ENCODE peak calls at places on chromosomes 1 and 21, in four cellular contexts. H, L, N and G are unnamed samples.

GRCh38 chr21:34132202-34132601 is 58.8 kb downstream of the MRPS6 start:
- DNase-seq in N (no peak), L (no peak), H (no peak), G (peak; percentile 77)

GRCh38 chr1:4630561-4630960 is 23.8 kb upstream of the AJAP1 start:
- DNase-seq in N (no peak), L (no peak), H (no peak), G (no peak)

GRCh38 chr1:1119272-1119890 is 3.5 kb upstream of the C1orf159 start:
- DNase-seq in H (peak; percentile 42), N (no peak), L (no peak), G (no peak)

GRCh38 chr1:206679738-206680211 is 4.9 kb upstream of the MAPKAPK2 start:
- DNase-seq in N (no peak), H (no peak), L (no peak), G (no peak)

GRCh38 chr21:42524341-42525227 is 10.9 kb downstream of the SLC37A1 start:
- DNase-seq in H (peak; percentile 69), L (peak; percentile 52), N (peak; percentile 45), G (no peak)

GRCh38 chr1:168121314-168122029 is 15.3 kb downstream of the GPR161 start:
- DNase-seq in L (peak; percentile 93), H (no peak), N (no peak), G (no peak)

GRCh38 chr21:39141502-39141901 is 41.7 kb downstream of the PSMG1 start:
- DNase-seq in L (peak; percentile 67), N (no peak), H (no peak), G (no peak)

GRCh38 chr21:45972353-45972715 is 9.2 kb upstream of the COL6A1 start:
- DNase-seq in N (no peak), L (no peak), H (no peak), G (no peak)

GRCh38 chr1:941588-942383 is 17.3 kb downstream of the NOC2L start:
- DNase-seq in H (peak; percentile 87), L (peak; percentile 65), N (no peak), G (peak; percentile 94)

GRCh38 chr1:116276532-116276931 is 96.5 kb upstream of the ATP1A1 start:
- DNase-seq in N (no peak), H (no peak), L (no peak), G (no peak)

GRCh38 chr1:247102381-247102780 is 1.8 kb downstream of the ZNF669 start:
- DNase-seq in L (peak; percentile 71), N (no peak), H (no peak), G (no peak)

GRCh38 chr1:39842726-39843305 is 40.5 kb downstream of the TRIT1 start:
- DNase-seq in L (no peak), H (no peak), N (no peak), G (no peak)

GRCh38 chr1:22805672-22806038 is 95.0 kb downstream of the EPHB2 start:
- DNase-seq in L (no peak), H (no peak), N (no peak), G (no peak)

GRCh38 chr1:83769594-83770321 is 229.2 kb downstream of the TTLL7 start:
- DNase-seq in H (no peak), N (peak; percentile 35), L (no peak), G (no peak)

GRCh38 chr1:70487910-70488665 is 77.0 kb downstream of the CTH start:
- DNase-seq in H (peak; percentile 60), L (peak; percentile 58), N (no peak), G (no peak)

GRCh38 chr1:200359610-200360163 is 50.1 kb downstream of the ZNF281 start:
- DNase-seq in N (no peak), L (peak; percentile 78), H (no peak), G (no peak)